ENCODE peak calls at places on chromosomes 6 and 20, in ten cellular contexts. K is activated CD4-positive, CD25-positive, alpha-beta regulatory T cell; O is MM.1S; G is activated CD8-positive, alpha-beta T cell treated with anti-CD3 and anti-CD28 coated beads for 36 hours; H is left ventricle myocardium inferior; M is M059J; P is EL; J is fibroblast of lung; Q is stimulated activated CD8-positive, alpha-beta memory T cell treated with anti-CD3 and anti-CD28 coated beads, Interleukin-7, amount 100 ng/mL, for 1 hour; X is activated T-helper 1 cell treated with anti-CD3 and anti-CD28 coated beads, Interleukin-2, amount 50 U/mL, for 16 hours. B is an unnamed sample.

GRCh38 chr6:43020847-43021246 is 576 bp upstream of the RRP36 start:
- DNase-seq in Q (no peak), P (peak), O (no peak), J (peak), K (no peak), H (no peak), M (peak), X (no peak), G (no peak), B (no peak)

GRCh38 chr20:2279245-2279779 is 16.5 kb upstream of the TGM3 start:
- DNase-seq in K (no peak), O (no peak), X (no peak), G (no peak), J (peak), P (no peak), Q (no peak), M (no peak), H (no peak), B (no peak)

GRCh38 chr6:27130668-27131428 is 116.7 kb upstream of the PRSS16 start:
- DNase-seq in P (no peak), J (no peak), M (peak), Q (no peak), K (no peak), G (no peak), X (no peak), H (no peak), O (peak), B (no peak)

GRCh38 chr6:35601331-35602132 is 87.2 kb downstream of the FKBP5 start:
- DNase-seq in X (peak), J (peak), M (peak), P (peak), H (no peak), G (peak), Q (peak), K (no peak), O (peak), B (peak)

GRCh38 chr20:3314391-3314790 is 75.4 kb upstream of the SLC4A11 start:
- DNase-seq in G (no peak), H (no peak), M (no peak), Q (no peak), P (no peak), X (no peak), J (no peak), O (no peak), K (no peak), B (no peak)

GRCh38 chr20:35893942-35894341 is 60.4 kb downstream of the SCAND1 start:
- DNase-seq in J (no peak), O (no peak), K (no peak), M (no peak), P (no peak), G (peak), H (no peak), Q (no peak), X (no peak), B (peak)

GRCh38 chr6:169173532-169174268 is 79.9 kb downstream of the THBS2 start:
- DNase-seq in Q (no peak), K (no peak), P (peak), G (no peak), O (no peak), M (peak), J (peak), H (no peak), X (no peak), B (no peak)

GRCh38 chr20:41408131-41408789 is 41.6 kb upstream of the EMILIN3 start:
- DNase-seq in K (no peak), M (peak), Q (no peak), O (peak), H (no peak), G (peak), P (no peak), X (no peak), J (no peak), B (no peak)

GRCh38 chr20:1933465-1933870 is 38.3 kb downstream of the SIRPA start:
- DNase-seq in K (no peak), X (no peak), J (peak), H (peak), G (no peak), M (peak), O (no peak), P (peak), Q (no peak), B (no peak)

GRCh38 chr6:30541515-30542403 is 14.5 kb downstream of the GNL1 start:
- DNase-seq in M (peak), Q (peak), X (peak), O (peak), K (peak), P (peak), J (peak), G (peak), H (peak), B (peak)

GRCh38 chr20:53609501-53610445 is 16.1 kb upstream of the ZNF217 start:
- DNase-seq in J (peak), X (peak), Q (peak), O (peak), M (peak), K (no peak), G (peak), H (peak), P (peak), B (peak)

GRCh38 chr6:28425942-28426541 is 17.2 kb downstream of the ZSCAN23 start:
- DNase-seq in Q (no peak), M (no peak), X (no peak), P (no peak), O (no peak), K (no peak), G (no peak), J (no peak), H (no peak), B (peak)

GRCh38 chr20:44019638-44020335 is 105.1 kb downstream of the TOX2 start:
- DNase-seq in K (no peak), Q (no peak), H (no peak), X (no peak), O (peak), P (peak), J (peak), G (peak), M (peak), B (peak)

GRCh38 chr20:41249371-41249770 is 68.2 kb downstream of the ZHX3 start:
- DNase-seq in P (peak), O (no peak), M (peak), J (peak), G (no peak), Q (no peak), X (no peak), K (no peak), H (peak), B (no peak)

GRCh38 chr6:13282393-13283069 is 45.8 kb downstream of the TBC1D7 start:
- DNase-seq in G (no peak), O (no peak), K (no peak), X (no peak), P (no peak), M (no peak), J (no peak), H (no peak), Q (no peak), B (peak)

GRCh38 chr20:36917943-36918342 is 33.6 kb downstream of the SAMHD1 start:
- DNase-seq in M (no peak), Q (no peak), K (no peak), H (no peak), O (no peak), X (no peak), J (no peak), P (peak), G (no peak), B (peak)

GRCh38 chr20:62177307-62177706 is 5.5 kb upstream of the MTG2 start:
- DNase-seq in K (no peak), G (no peak), H (no peak), J (no peak), P (no peak), M (no peak), Q (no peak), O (no peak), X (no peak), B (no peak)

GRCh38 chr20:36818831-36819230 is 45.3 kb upstream of the DSN1 start:
- DNase-seq in P (no peak), X (no peak), K (no peak), O (no peak), J (no peak), H (no peak), Q (no peak), M (no peak), G (no peak), B (no peak)

GRCh38 chr20:49316704-49317103 is 38.8 kb upstream of the ZNFX1 start:
- DNase-seq in H (no peak), Q (no peak), O (no peak), J (no peak), X (no peak), K (no peak), P (no peak), G (no peak), M (no peak), B (no peak)

GRCh38 chr6:141988954-141989705 is 143.6 kb upstream of the GJE1 start:
- DNase-seq in H (no peak), M (peak), P (peak), X (no peak), G (peak), J (peak), K (no peak), Q (no peak), O (peak), B (peak)

GRCh38 chr6:113879186-113880096 is 22.3 kb downstream of the MARCKS start:
- DNase-seq in Q (no peak), H (no peak), J (peak), G (peak), M (peak), X (no peak), K (no peak), O (peak), P (peak), B (peak)

GRCh38 chr20:21109144-21109543 is 3.0 kb upstream of the LINC00237 start:
- DNase-seq in K (no peak), P (no peak), M (peak), G (no peak), Q (no peak), H (no peak), X (no peak), O (no peak), J (no peak), B (no peak)

GRCh38 chr6:125802943-125803377 is 12.2 kb downstream of the NCOA7 start:
- DNase-seq in O (no peak), K (no peak), Q (no peak), J (peak), G (no peak), X (no peak), M (peak), H (no peak), P (peak), B (no peak)

GRCh38 chr20:24863356-24863755 is 85.7 kb upstream of the CST7 start:
- DNase-seq in H (no peak), K (no peak), Q (no peak), M (peak), P (peak), X (no peak), O (no peak), J (peak), G (no peak), B (no peak)

GRCh38 chr6:7176208-7176607 is 68.4 kb downstream of the RREB1 start:
- DNase-seq in O (no peak), P (no peak), Q (no peak), X (no peak), K (no peak), H (peak), G (no peak), M (no peak), J (no peak), B (no peak)

GRCh38 chr6:34709386-34709785 is 12.8 kb upstream of the ILRUN start:
- DNase-seq in P (peak), H (peak), K (no peak), Q (no peak), M (peak), X (no peak), O (no peak), G (no peak), J (peak), B (no peak)

B was measured in activated CD4-positive, alpha-beta memory T cell treated with anti-CD3 and anti-CD28 coated beads for 36 hours.